ENCODE peak calls at places on chromosomes 13 and 19, in eight cellular contexts. I, O, E, A, C, U, Z and M are unnamed samples.

GRCh38 chr19:39599116-39599515 is 3.2 kb upstream of the LGALS13 start:
- DNase-seq in I (peak), O (no peak), E (no peak), A (no peak), C (no peak), U (peak), Z (no peak), M (no peak)

GRCh38 chr13:28705734-28706133 is 13.0 kb downstream of the SLC46A3 start:
- DNase-seq in I (no peak), O (no peak), E (no peak), A (no peak), C (no peak), U (no peak), Z (no peak), M (no peak)

GRCh38 chr19:3722443-3723109 is 14.4 kb downstream of the TJP3 start:
- DNase-seq in I (no peak), O (peak), E (no peak), A (no peak), C (no peak), U (no peak), Z (no peak), M (no peak)

GRCh38 chr19:44308011-44308410 is 3.2 kb upstream of the ZNF235 start:
- DNase-seq in I (no peak), O (no peak), E (no peak), A (no peak), C (no peak), U (peak), Z (no peak), M (no peak)

GRCh38 chr19:49528211-49528771 is 488 bp downstream of the RCN3 start:
- DNase-seq in I (no peak), O (no peak), E (no peak), A (no peak), C (peak), U (peak), Z (no peak), M (no peak)

GRCh38 chr19:13012690-13013608 is 17.7 kb downstream of the NFIX start:
- DNase-seq in I (no peak), O (no peak), E (no peak), A (no peak), C (peak), U (peak), Z (no peak), M (no peak)

GRCh38 chr13:110462091-110462490 is 99.4 kb downstream of the RAB20 start:
- DNase-seq in I (no peak), O (no peak), E (no peak), A (no peak), C (no peak), U (no peak), Z (no peak), M (no peak)

GRCh38 chr19:41587101-41587837 is 11.3 kb downstream of the CEACAM21 start:
- DNase-seq in I (no peak), O (no peak), E (no peak), A (no peak), C (no peak), U (no peak), Z (no peak), M (no peak)

GRCh38 chr13:98981596-98982195 is 3.8 kb upstream of the DOCK9 start:
- DNase-seq in I (no peak), O (no peak), E (no peak), A (no peak), C (no peak), U (no peak), Z (no peak), M (no peak)

GRCh38 chr19:44747739-44748425 is 626 bp upstream of the BCL3 start:
- DNase-seq in I (no peak), O (peak), E (no peak), A (peak), C (peak), U (peak), Z (no peak), M (no peak)

GRCh38 chr13:109529964-109530363 is 256.4 kb downstream of the IRS2 start:
- DNase-seq in I (no peak), O (no peak), E (no peak), A (no peak), C (no peak), U (no peak), Z (no peak), M (no peak)

GRCh38 chr19:17757125-17757524 is 5.8 kb downstream of the FCHO1 start:
- DNase-seq in I (no peak), O (peak), E (no peak), A (peak), C (peak), U (peak), Z (no peak), M (peak)

GRCh38 chr13:113855931-113856715 is 7.8 kb downstream of the GAS6 start:
- DNase-seq in I (no peak), O (no peak), E (no peak), A (peak), C (no peak), U (no peak), Z (no peak), M (no peak)

GRCh38 chr13:59360108-59360507 is 803.6 kb downstream of the DIAPH3 start:
- DNase-seq in I (no peak), O (no peak), E (no peak), A (no peak), C (no peak), U (no peak), Z (no peak), M (no peak)

GRCh38 chr19:6866646-6867255 is 20.6 kb upstream of the ADGRE1 start:
- DNase-seq in I (no peak), O (no peak), E (no peak), A (no peak), C (no peak), U (no peak), Z (no peak), M (no peak)

GRCh38 chr13:96053003-96053703 is at the start of gene UGGT2:
- DNase-seq in I (peak), O (peak), E (no peak), A (peak), C (peak), U (peak), Z (peak), M (peak)

GRCh38 chr13:111654531-111654930 is 334.1 kb downstream of the TEX29 start:
- DNase-seq in I (no peak), O (no peak), E (no peak), A (no peak), C (no peak), U (no peak), Z (no peak), M (no peak)

GRCh38 chr13:51950722-51951121 is 60.5 kb downstream of the ATP7B start:
- DNase-seq in I (no peak), O (no peak), E (no peak), A (no peak), C (no peak), U (no peak), Z (no peak), M (no peak)

GRCh38 chr13:75687145-75687763 is 51.1 kb downstream of the LMO7 start:
- DNase-seq in I (no peak), O (no peak), E (no peak), A (no peak), C (no peak), U (no peak), Z (no peak), M (no peak)

GRCh38 chr13:77112961-77113360 is 86.0 kb upstream of the FBXL3 start:
- DNase-seq in I (no peak), O (no peak), E (no peak), A (no peak), C (no peak), U (no peak), Z (no peak), M (no peak)

GRCh38 chr19:4974855-4975469 is 6.0 kb downstream of the KDM4B start:
- DNase-seq in I (no peak), O (no peak), E (no peak), A (no peak), C (no peak), U (no peak), Z (no peak), M (no peak)

GRCh38 chr19:49908480-49909420 is 12.1 kb upstream of the IL4I1 start:
- DNase-seq in I (no peak), O (no peak), E (no peak), A (peak), C (no peak), U (no peak), Z (no peak), M (no peak)

GRCh38 chr13:68272652-68273051 is 1042.5 kb upstream of the PCDH9 start:
- DNase-seq in I (no peak), O (no peak), E (no peak), A (peak), C (no peak), U (no peak), Z (no peak), M (no peak)

GRCh38 chr13:68275758-68276157 is 1045.6 kb upstream of the PCDH9 start:
- DNase-seq in I (no peak), O (no peak), E (no peak), A (no peak), C (no peak), U (no peak), Z (no peak), M (no peak)
- H3K27ac ChIP-seq in I (no peak), O (no peak), E (no peak), A (no peak), C (no peak), U (no peak), Z (no peak), M (no peak)

GRCh38 chr13:106623799-106624198 is 55.9 kb upstream of the ARGLU1 start:
- DNase-seq in I (no peak), O (no peak), E (no peak), A (no peak), C (no peak), U (no peak), Z (no peak), M (no peak)
- H3K27ac ChIP-seq in I (no peak), O (no peak), E (no peak), A (peak), C (no peak), U (no peak), Z (no peak), M (no peak)

GRCh38 chr19:2076481-2077082 is 19.5 kb downstream of the MOB3A start:
- DNase-seq in I (no peak), O (no peak), E (no peak), A (no peak), C (no peak), U (no peak), Z (no peak), M (no peak)

GRCh38 chr19:2077833-2078619 is 18.1 kb downstream of the MOB3A start:
- DNase-seq in I (no peak), O (no peak), E (no peak), A (no peak), C (no peak), U (no peak), Z (no peak), M (no peak)

GRCh38 chr19:2079076-2079864 is 16.9 kb downstream of the MOB3A start:
- DNase-seq in I (no peak), O (no peak), E (no peak), A (no peak), C (no peak), U (no peak), Z (no peak), M (no peak)

GRCh38 chr19:2079865-2080301 is 16.2 kb downstream of the MOB3A start:
- DNase-seq in I (no peak), O (no peak), E (no peak), A (no peak), C (no peak), U (no peak), Z (no peak), M (no peak)

GRCh38 chr19:2077398-2077797 is 18.7 kb downstream of the MOB3A start:
- DNase-seq in I (no peak), O (no peak), E (no peak), A (no peak), C (no peak), U (no peak), Z (no peak), M (no peak)
- H3K27ac ChIP-seq in I (no peak), O (no peak), E (no peak), A (no peak), C (no peak), U (no peak), Z (no peak), M (no peak)

DNA sequence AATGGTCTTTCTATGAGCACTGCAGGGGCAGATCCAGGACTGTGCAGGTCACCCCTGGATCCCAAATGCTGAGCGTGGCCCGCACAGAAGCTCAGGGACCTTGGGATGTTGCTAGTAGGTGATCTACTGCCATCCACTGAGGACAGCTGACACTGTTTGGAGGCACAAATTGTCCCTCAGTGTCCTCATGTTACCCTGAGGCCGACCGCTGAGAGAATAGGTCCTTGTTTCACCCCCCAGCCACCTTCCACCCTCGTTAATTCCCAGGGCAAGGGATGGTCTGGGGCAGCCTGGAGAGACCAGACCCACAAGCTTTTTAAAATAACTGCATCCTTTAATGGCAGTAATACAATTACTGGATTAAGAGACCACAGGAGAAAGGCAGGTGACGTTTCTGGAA is 15.4 kb upstream of the TMEM160 start:
- DNase-seq in I (no peak), O (no peak), E (no peak), A (no peak), C (no peak), U (no peak), Z (no peak), M (no peak)
- H3K27ac ChIP-seq in I (peak), O (no peak), E (no peak), A (no peak), C (no peak), U (no peak), Z (no peak), M (no peak)

GRCh38 chr13:48235814-48236135 is 2.8 kb downstream of the ITM2B start:
- DNase-seq in I (no peak), O (no peak), E (no peak), A (no peak), C (no peak), U (no peak), Z (no peak), M (no peak)

GRCh38 chr13:48235100-48235813 is 2.3 kb downstream of the ITM2B start:
- DNase-seq in I (no peak), O (peak), E (no peak), A (no peak), C (no peak), U (peak), Z (no peak), M (no peak)

GRCh38 chr13:48233886-48234488 is 981 bp downstream of the ITM2B start:
- DNase-seq in I (no peak), O (no peak), E (no peak), A (no peak), C (no peak), U (peak), Z (no peak), M (no peak)

GRCh38 chr13:48234652-48235099 is 1.7 kb downstream of the ITM2B start:
- DNase-seq in I (no peak), O (no peak), E (no peak), A (no peak), C (no peak), U (no peak), Z (no peak), M (no peak)

GRCh38 chr13:48236528-48237353 is 3.7 kb downstream of the ITM2B start:
- DNase-seq in I (no peak), O (no peak), E (no peak), A (no peak), C (no peak), U (no peak), Z (no peak), M (no peak)
- H3K27ac ChIP-seq in I (no peak), O (peak), E (no peak), A (peak), C (peak), U (no peak), Z (peak), M (peak)

DNA sequence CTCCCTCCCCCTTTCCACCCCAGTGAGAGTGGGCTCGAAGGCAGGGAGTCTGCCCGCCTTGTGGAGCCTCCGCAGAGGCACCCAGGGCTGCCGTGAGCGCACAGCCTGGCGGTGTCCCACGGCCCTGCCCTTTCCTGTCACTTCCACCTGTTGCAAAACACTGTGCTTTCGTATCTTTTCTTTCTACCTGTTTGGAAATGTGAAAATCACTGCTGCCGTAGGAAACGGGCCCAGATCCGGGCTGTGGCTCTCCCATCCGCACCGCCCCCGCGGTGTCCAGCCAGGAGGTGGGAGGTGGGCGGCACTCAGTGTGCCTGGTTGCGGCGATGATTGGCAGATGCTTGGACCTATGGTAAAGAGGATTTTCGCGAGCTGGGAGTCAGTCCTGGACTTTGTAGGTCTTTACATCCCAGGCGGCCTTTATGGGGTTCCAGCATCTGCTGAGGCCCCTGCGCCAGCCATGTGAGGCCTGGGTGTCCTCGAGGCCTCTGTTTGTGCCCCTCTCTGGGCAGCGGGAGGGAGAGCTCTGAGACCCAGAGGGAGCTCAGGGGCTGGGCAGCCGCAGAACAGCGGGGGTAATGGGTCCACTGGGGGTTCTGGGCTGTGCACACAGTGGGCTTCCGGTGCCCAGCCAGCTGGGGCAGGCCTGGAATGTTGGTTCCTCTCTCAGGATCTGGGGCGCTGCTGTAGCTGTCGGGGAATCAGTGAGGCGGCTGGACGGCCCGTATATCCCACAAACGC is 6.1 kb downstream of the STK11 start:
- DNase-seq in I (no peak), O (peak), E (no peak), A (peak), C (peak), U (peak), Z (no peak), M (no peak)
- H3K27ac ChIP-seq in I (no peak), O (peak), E (no peak), A (no peak), C (peak), U (no peak), Z (no peak), M (peak)

GRCh38 chr13:50400035-50400726 is 384.9 kb downstream of the KCNRG start:
- DNase-seq in I (no peak), O (no peak), E (no peak), A (no peak), C (no peak), U (peak), Z (no peak), M (peak)

GRCh38 chr13:50393641-50394040 is 378.4 kb downstream of the KCNRG start:
- DNase-seq in I (peak), O (no peak), E (no peak), A (peak), C (no peak), U (peak), Z (no peak), M (no peak)

GRCh38 chr13:50400930-50401553 is 385.8 kb downstream of the KCNRG start:
- DNase-seq in I (no peak), O (no peak), E (no peak), A (no peak), C (no peak), U (peak), Z (no peak), M (peak)

GRCh38 chr13:50392977-50393376 is 377.7 kb downstream of the KCNRG start:
- DNase-seq in I (no peak), O (no peak), E (no peak), A (no peak), C (no peak), U (no peak), Z (no peak), M (no peak)

DNA sequence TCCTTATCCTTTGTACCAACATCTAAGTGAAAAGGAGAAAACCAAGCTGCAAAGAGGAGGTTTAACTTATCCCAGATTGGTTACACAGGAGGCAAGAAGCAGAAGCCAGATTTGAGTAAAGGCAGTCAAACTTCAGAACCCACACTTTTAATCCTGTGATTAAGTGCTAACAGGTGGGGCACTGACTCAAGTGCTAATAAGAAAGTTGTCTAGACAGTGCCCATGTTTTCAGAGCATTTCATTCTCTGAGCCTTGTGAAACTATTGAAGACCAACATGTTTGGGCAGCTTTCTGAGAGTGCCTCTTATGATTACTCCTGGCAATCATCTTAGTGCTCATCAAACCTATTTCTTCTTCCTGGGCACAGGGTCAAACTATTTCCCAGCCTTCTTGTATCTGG is 380.8 kb downstream of the KCNRG start:
- DNase-seq in I (no peak), O (no peak), E (no peak), A (no peak), C (no peak), U (no peak), Z (no peak), M (no peak)
- H3K27ac ChIP-seq in I (no peak), O (no peak), E (no peak), A (no peak), C (no peak), U (no peak), Z (no peak), M (no peak)